ENCODE peak calls at places on chromosomes 5 and 9, in ten cellular contexts. One of them, this sample, is unnamed.

GRCh38 chr5:91151947-91152346 is 231.2 kb downstream of the ARRDC3 start:
- DNase-seq in fibroblast of lung: peak; percentile 89
- DNase-seq in naive B cell: no peak
- DNase-seq in fibroblast of the aortic adventitia: peak; percentile 91
- DNase-seq in neural crest cell: no peak
- DNase-seq in RCC 7860: peak; percentile 54
- DNase-seq in NCI-H2081 treated with DMSO at 0.1 percent for 48 hours: no peak
- DNase-seq in neural progenitor cell: no peak
- DNase-seq in activated naive CD4-positive, alpha-beta T cell treated with anti-CD3 and anti-CD28 coated beads for 36 hours: no peak
- DNase-seq in sigmoid colon: peak; percentile 82
- DNase-seq in this sample: no peak

GRCh38 chr9:100598641-100599145 is 20.8 kb downstream of the CAVIN4 start:
- DNase-seq in fibroblast of the aortic adventitia: peak; percentile 77
- DNase-seq in NCI-H2081 treated with DMSO at 0.1 percent for 48 hours: peak; percentile 63
- DNase-seq in neural crest cell: peak; percentile 82
- DNase-seq in fibroblast of lung: peak; percentile 68
- DNase-seq in activated naive CD4-positive, alpha-beta T cell treated with anti-CD3 and anti-CD28 coated beads for 36 hours: peak; percentile 83
- DNase-seq in neural progenitor cell: peak; percentile 94
- DNase-seq in RCC 7860: peak; percentile 47
- DNase-seq in naive B cell: peak; percentile 63
- DNase-seq in sigmoid colon: peak; percentile 86
- DNase-seq in this sample: peak; percentile 96

GRCh38 chr5:169344629-169345028 is 43.7 kb upstream of the SLIT3 start:
- DNase-seq in naive B cell: no peak
- DNase-seq in neural progenitor cell: no peak
- DNase-seq in RCC 7860: no peak
- DNase-seq in fibroblast of the aortic adventitia: peak; percentile 43
- DNase-seq in fibroblast of lung: peak; percentile 45
- DNase-seq in sigmoid colon: peak; percentile 69
- DNase-seq in NCI-H2081 treated with DMSO at 0.1 percent for 48 hours: no peak
- DNase-seq in activated naive CD4-positive, alpha-beta T cell treated with anti-CD3 and anti-CD28 coated beads for 36 hours: no peak
- DNase-seq in neural crest cell: no peak
- DNase-seq in this sample: no peak

GRCh38 chr5:131609774-131610173 is 25.3 kb downstream of the RAPGEF6 start:
- DNase-seq in activated naive CD4-positive, alpha-beta T cell treated with anti-CD3 and anti-CD28 coated beads for 36 hours: no peak
- DNase-seq in neural crest cell: no peak
- DNase-seq in fibroblast of the aortic adventitia: peak; percentile 68
- DNase-seq in sigmoid colon: no peak
- DNase-seq in naive B cell: no peak
- DNase-seq in NCI-H2081 treated with DMSO at 0.1 percent for 48 hours: no peak
- DNase-seq in neural progenitor cell: no peak
- DNase-seq in fibroblast of lung: peak; percentile 86
- DNase-seq in RCC 7860: peak; percentile 20
- DNase-seq in this sample: no peak

GRCh38 chr5:58357121-58357520 is 102.8 kb downstream of the PLK2 start:
- DNase-seq in sigmoid colon: no peak
- DNase-seq in activated naive CD4-positive, alpha-beta T cell treated with anti-CD3 and anti-CD28 coated beads for 36 hours: no peak
- DNase-seq in naive B cell: no peak
- DNase-seq in neural progenitor cell: no peak
- DNase-seq in fibroblast of lung: no peak
- DNase-seq in RCC 7860: no peak
- DNase-seq in NCI-H2081 treated with DMSO at 0.1 percent for 48 hours: no peak
- DNase-seq in neural crest cell: no peak
- DNase-seq in fibroblast of the aortic adventitia: no peak
- DNase-seq in this sample: no peak

GRCh38 chr5:36680066-36680465 is 73.7 kb downstream of the SLC1A3 start:
- DNase-seq in neural crest cell: no peak
- DNase-seq in RCC 7860: no peak
- DNase-seq in naive B cell: no peak
- DNase-seq in NCI-H2081 treated with DMSO at 0.1 percent for 48 hours: no peak
- DNase-seq in fibroblast of the aortic adventitia: no peak
- DNase-seq in sigmoid colon: peak; percentile 86
- DNase-seq in neural progenitor cell: no peak
- DNase-seq in activated naive CD4-positive, alpha-beta T cell treated with anti-CD3 and anti-CD28 coated beads for 36 hours: no peak
- DNase-seq in fibroblast of lung: no peak
- DNase-seq in this sample: no peak

GRCh38 chr9:109641079-109641659 is 138.8 kb upstream of the PALM2AKAP2 start:
- DNase-seq in naive B cell: no peak
- DNase-seq in RCC 7860: no peak
- DNase-seq in fibroblast of lung: no peak
- DNase-seq in fibroblast of the aortic adventitia: peak; percentile 2
- DNase-seq in NCI-H2081 treated with DMSO at 0.1 percent for 48 hours: no peak
- DNase-seq in neural crest cell: no peak
- DNase-seq in activated naive CD4-positive, alpha-beta T cell treated with anti-CD3 and anti-CD28 coated beads for 36 hours: no peak
- DNase-seq in neural progenitor cell: no peak
- DNase-seq in sigmoid colon: no peak
- DNase-seq in this sample: no peak

GRCh38 chr9:83996126-83996525 is 15.5 kb downstream of the RMI1 start:
- DNase-seq in NCI-H2081 treated with DMSO at 0.1 percent for 48 hours: no peak
- DNase-seq in neural progenitor cell: no peak
- DNase-seq in sigmoid colon: no peak
- DNase-seq in activated naive CD4-positive, alpha-beta T cell treated with anti-CD3 and anti-CD28 coated beads for 36 hours: no peak
- DNase-seq in RCC 7860: no peak
- DNase-seq in fibroblast of the aortic adventitia: no peak
- DNase-seq in fibroblast of lung: no peak
- DNase-seq in naive B cell: no peak
- DNase-seq in neural crest cell: no peak
- DNase-seq in this sample: no peak

GRCh38 chr5:135245521-135246499 is 153.2 kb downstream of the MACROH2A1 start:
- DNase-seq in neural progenitor cell: no peak
- DNase-seq in activated naive CD4-positive, alpha-beta T cell treated with anti-CD3 and anti-CD28 coated beads for 36 hours: no peak
- DNase-seq in sigmoid colon: peak; percentile 60
- DNase-seq in fibroblast of the aortic adventitia: peak; percentile 78
- DNase-seq in fibroblast of lung: peak; percentile 80
- DNase-seq in neural crest cell: no peak
- DNase-seq in RCC 7860: peak; percentile 54
- DNase-seq in NCI-H2081 treated with DMSO at 0.1 percent for 48 hours: no peak
- DNase-seq in naive B cell: no peak
- DNase-seq in this sample: no peak

GRCh38 chr9:86469476-86470087 is 115.4 kb upstream of the TUT7 start:
- DNase-seq in RCC 7860: no peak
- DNase-seq in NCI-H2081 treated with DMSO at 0.1 percent for 48 hours: no peak
- DNase-seq in neural crest cell: no peak
- DNase-seq in sigmoid colon: no peak
- DNase-seq in naive B cell: no peak
- DNase-seq in activated naive CD4-positive, alpha-beta T cell treated with anti-CD3 and anti-CD28 coated beads for 36 hours: no peak
- DNase-seq in neural progenitor cell: no peak
- DNase-seq in fibroblast of lung: peak; percentile 10
- DNase-seq in fibroblast of the aortic adventitia: no peak
- DNase-seq in this sample: no peak

GRCh38 chr9:5629312-5630037 is 568 bp downstream of the RIC1 start:
- DNase-seq in sigmoid colon: peak; percentile 78
- DNase-seq in RCC 7860: no peak
- DNase-seq in fibroblast of lung: peak; percentile 25
- DNase-seq in neural progenitor cell: peak; percentile 66
- DNase-seq in fibroblast of the aortic adventitia: peak; percentile 45
- DNase-seq in activated naive CD4-positive, alpha-beta T cell treated with anti-CD3 and anti-CD28 coated beads for 36 hours: peak; percentile 52
- DNase-seq in NCI-H2081 treated with DMSO at 0.1 percent for 48 hours: no peak
- DNase-seq in neural crest cell: peak; percentile 16
- DNase-seq in naive B cell: no peak
- DNase-seq in this sample: peak; percentile 75

GRCh38 chr9:35882996-35883395 is 12.8 kb upstream of the OR13J1 start:
- DNase-seq in fibroblast of lung: peak; percentile 30
- DNase-seq in neural crest cell: no peak
- DNase-seq in RCC 7860: no peak
- DNase-seq in NCI-H2081 treated with DMSO at 0.1 percent for 48 hours: no peak
- DNase-seq in activated naive CD4-positive, alpha-beta T cell treated with anti-CD3 and anti-CD28 coated beads for 36 hours: no peak
- DNase-seq in fibroblast of the aortic adventitia: peak; percentile 72
- DNase-seq in naive B cell: no peak
- DNase-seq in sigmoid colon: no peak
- DNase-seq in neural progenitor cell: no peak
- DNase-seq in this sample: no peak

GRCh38 chr5:52922384-52922783 is 66.8 kb upstream of the ITGA2 start:
- DNase-seq in neural progenitor cell: peak; percentile 11
- DNase-seq in naive B cell: no peak
- DNase-seq in sigmoid colon: peak; percentile 64
- DNase-seq in neural crest cell: no peak
- DNase-seq in fibroblast of the aortic adventitia: peak; percentile 79
- DNase-seq in RCC 7860: peak; percentile 89
- DNase-seq in NCI-H2081 treated with DMSO at 0.1 percent for 48 hours: no peak
- DNase-seq in fibroblast of lung: peak; percentile 81
- DNase-seq in activated naive CD4-positive, alpha-beta T cell treated with anti-CD3 and anti-CD28 coated beads for 36 hours: no peak
- DNase-seq in this sample: peak; percentile 50

GRCh38 chr5:637581-638450 is 25.7 kb downstream of the CEP72 start:
- DNase-seq in activated naive CD4-positive, alpha-beta T cell treated with anti-CD3 and anti-CD28 coated beads for 36 hours: no peak
- DNase-seq in neural progenitor cell: no peak
- DNase-seq in fibroblast of the aortic adventitia: no peak
- DNase-seq in NCI-H2081 treated with DMSO at 0.1 percent for 48 hours: no peak
- DNase-seq in neural crest cell: no peak
- DNase-seq in sigmoid colon: no peak
- DNase-seq in naive B cell: no peak
- DNase-seq in fibroblast of lung: no peak
- DNase-seq in RCC 7860: no peak
- DNase-seq in this sample: no peak

GRCh38 chr9:134868751-134869553 is 11.7 kb upstream of the FCN2 start:
- DNase-seq in NCI-H2081 treated with DMSO at 0.1 percent for 48 hours: no peak
- DNase-seq in sigmoid colon: no peak
- DNase-seq in neural progenitor cell: no peak
- DNase-seq in activated naive CD4-positive, alpha-beta T cell treated with anti-CD3 and anti-CD28 coated beads for 36 hours: no peak
- DNase-seq in neural crest cell: no peak
- DNase-seq in fibroblast of the aortic adventitia: no peak
- DNase-seq in RCC 7860: no peak
- DNase-seq in fibroblast of lung: no peak
- DNase-seq in naive B cell: no peak
- DNase-seq in this sample: no peak

GRCh38 chr5:63175850-63176249 is 597.2 kb downstream of the LRRC70 start:
- DNase-seq in NCI-H2081 treated with DMSO at 0.1 percent for 48 hours: no peak
- DNase-seq in fibroblast of lung: no peak
- DNase-seq in sigmoid colon: no peak
- DNase-seq in activated naive CD4-positive, alpha-beta T cell treated with anti-CD3 and anti-CD28 coated beads for 36 hours: no peak
- DNase-seq in RCC 7860: no peak
- DNase-seq in naive B cell: no peak
- DNase-seq in neural crest cell: no peak
- DNase-seq in neural progenitor cell: no peak
- DNase-seq in fibroblast of the aortic adventitia: no peak
- DNase-seq in this sample: no peak

GRCh38 chr5:139391570-139392323 is 2.0 kb upstream of the MZB1 start:
- DNase-seq in neural progenitor cell: no peak
- DNase-seq in neural crest cell: no peak
- DNase-seq in fibroblast of the aortic adventitia: no peak
- DNase-seq in sigmoid colon: no peak
- DNase-seq in fibroblast of lung: peak; percentile 33
- DNase-seq in activated naive CD4-positive, alpha-beta T cell treated with anti-CD3 and anti-CD28 coated beads for 36 hours: peak; percentile 52
- DNase-seq in naive B cell: peak; percentile 22
- DNase-seq in RCC 7860: no peak
- DNase-seq in NCI-H2081 treated with DMSO at 0.1 percent for 48 hours: no peak
- DNase-seq in this sample: no peak

GRCh38 chr5:34941936-34942335 is 12.6 kb downstream of the DNAJC21 start:
- DNase-seq in RCC 7860: no peak
- DNase-seq in fibroblast of lung: peak; percentile 31
- DNase-seq in sigmoid colon: no peak
- DNase-seq in NCI-H2081 treated with DMSO at 0.1 percent for 48 hours: no peak
- DNase-seq in neural crest cell: no peak
- DNase-seq in naive B cell: no peak
- DNase-seq in fibroblast of the aortic adventitia: no peak
- DNase-seq in activated naive CD4-positive, alpha-beta T cell treated with anti-CD3 and anti-CD28 coated beads for 36 hours: no peak
- DNase-seq in neural progenitor cell: no peak
- DNase-seq in this sample: no peak

GRCh38 chr5:143055596-143056330 is 285.6 kb downstream of the ARHGAP26 start:
- DNase-seq in activated naive CD4-positive, alpha-beta T cell treated with anti-CD3 and anti-CD28 coated beads for 36 hours: no peak
- DNase-seq in neural crest cell: no peak
- DNase-seq in naive B cell: no peak
- DNase-seq in fibroblast of lung: peak; percentile 66
- DNase-seq in RCC 7860: no peak
- DNase-seq in sigmoid colon: no peak
- DNase-seq in NCI-H2081 treated with DMSO at 0.1 percent for 48 hours: no peak
- DNase-seq in neural progenitor cell: no peak
- DNase-seq in fibroblast of the aortic adventitia: no peak
- DNase-seq in this sample: no peak

GRCh38 chr9:129954868-129955550 is 88.0 kb downstream of the FNBP1 start:
- DNase-seq in naive B cell: no peak
- DNase-seq in neural progenitor cell: no peak
- DNase-seq in activated naive CD4-positive, alpha-beta T cell treated with anti-CD3 and anti-CD28 coated beads for 36 hours: no peak
- DNase-seq in RCC 7860: peak; percentile 42
- DNase-seq in fibroblast of lung: peak; percentile 68
- DNase-seq in sigmoid colon: no peak
- DNase-seq in neural crest cell: no peak
- DNase-seq in NCI-H2081 treated with DMSO at 0.1 percent for 48 hours: no peak
- DNase-seq in fibroblast of the aortic adventitia: peak; percentile 72
- DNase-seq in this sample: no peak

GRCh38 chr9:134661791-134662142 is 20.2 kb downstream of the COL5A1 start:
- DNase-seq in activated naive CD4-positive, alpha-beta T cell treated with anti-CD3 and anti-CD28 coated beads for 36 hours: no peak
- DNase-seq in RCC 7860: no peak
- DNase-seq in sigmoid colon: peak; percentile 93
- DNase-seq in naive B cell: no peak
- DNase-seq in fibroblast of lung: peak; percentile 86
- DNase-seq in neural progenitor cell: no peak
- DNase-seq in neural crest cell: no peak
- DNase-seq in fibroblast of the aortic adventitia: no peak
- DNase-seq in NCI-H2081 treated with DMSO at 0.1 percent for 48 hours: no peak
- DNase-seq in this sample: no peak

GRCh38 chr5:81140942-81141341 is 92.2 kb upstream of the CKMT2 start:
- DNase-seq in naive B cell: no peak
- DNase-seq in RCC 7860: no peak
- DNase-seq in activated naive CD4-positive, alpha-beta T cell treated with anti-CD3 and anti-CD28 coated beads for 36 hours: no peak
- DNase-seq in sigmoid colon: no peak
- DNase-seq in neural crest cell: no peak
- DNase-seq in neural progenitor cell: no peak
- DNase-seq in fibroblast of lung: peak; percentile 72
- DNase-seq in fibroblast of the aortic adventitia: peak; percentile 91
- DNase-seq in NCI-H2081 treated with DMSO at 0.1 percent for 48 hours: no peak
- DNase-seq in this sample: peak; percentile 74

GRCh38 chr9:68775003-68775730 is 70.1 kb downstream of the PIP5K1B start:
- DNase-seq in fibroblast of lung: no peak
- DNase-seq in fibroblast of the aortic adventitia: no peak
- DNase-seq in NCI-H2081 treated with DMSO at 0.1 percent for 48 hours: no peak
- DNase-seq in RCC 7860: no peak
- DNase-seq in sigmoid colon: no peak
- DNase-seq in neural crest cell: no peak
- DNase-seq in naive B cell: no peak
- DNase-seq in neural progenitor cell: no peak
- DNase-seq in activated naive CD4-positive, alpha-beta T cell treated with anti-CD3 and anti-CD28 coated beads for 36 hours: no peak
- DNase-seq in this sample: peak; percentile 19

GRCh38 chr9:136357326-136357725 is 6.2 kb downstream of the DNLZ start:
- DNase-seq in sigmoid colon: no peak
- DNase-seq in activated naive CD4-positive, alpha-beta T cell treated with anti-CD3 and anti-CD28 coated beads for 36 hours: no peak
- DNase-seq in NCI-H2081 treated with DMSO at 0.1 percent for 48 hours: no peak
- DNase-seq in neural crest cell: no peak
- DNase-seq in neural progenitor cell: no peak
- DNase-seq in naive B cell: no peak
- DNase-seq in fibroblast of the aortic adventitia: no peak
- DNase-seq in fibroblast of lung: no peak
- DNase-seq in RCC 7860: no peak
- DNase-seq in this sample: no peak

GRCh38 chr5:9515451-9515850 is 30.4 kb downstream of the SEMA5A start:
- DNase-seq in NCI-H2081 treated with DMSO at 0.1 percent for 48 hours: no peak
- DNase-seq in sigmoid colon: no peak
- DNase-seq in neural crest cell: no peak
- DNase-seq in neural progenitor cell: no peak
- DNase-seq in naive B cell: no peak
- DNase-seq in RCC 7860: no peak
- DNase-seq in fibroblast of the aortic adventitia: no peak
- DNase-seq in fibroblast of lung: no peak
- DNase-seq in activated naive CD4-positive, alpha-beta T cell treated with anti-CD3 and anti-CD28 coated beads for 36 hours: no peak
- DNase-seq in this sample: no peak

GRCh38 chr9:132146575-132146974 is 15.3 kb upstream of the NTNG2 start:
- DNase-seq in sigmoid colon: no peak
- DNase-seq in RCC 7860: no peak
- DNase-seq in neural crest cell: no peak
- DNase-seq in activated naive CD4-positive, alpha-beta T cell treated with anti-CD3 and anti-CD28 coated beads for 36 hours: no peak
- DNase-seq in neural progenitor cell: no peak
- DNase-seq in naive B cell: no peak
- DNase-seq in fibroblast of lung: no peak
- DNase-seq in NCI-H2081 treated with DMSO at 0.1 percent for 48 hours: no peak
- DNase-seq in fibroblast of the aortic adventitia: no peak
- DNase-seq in this sample: no peak

GRCh38 chr9:127949827-127950512 is 12.3 kb upstream of the DPM2 start:
- DNase-seq in fibroblast of lung: no peak
- DNase-seq in sigmoid colon: no peak
- DNase-seq in naive B cell: no peak
- DNase-seq in RCC 7860: no peak
- DNase-seq in neural progenitor cell: no peak
- DNase-seq in fibroblast of the aortic adventitia: no peak
- DNase-seq in neural crest cell: no peak
- DNase-seq in NCI-H2081 treated with DMSO at 0.1 percent for 48 hours: no peak
- DNase-seq in activated naive CD4-positive, alpha-beta T cell treated with anti-CD3 and anti-CD28 coated beads for 36 hours: no peak
- DNase-seq in this sample: no peak

GRCh38 chr9:115672477-115673316 is 480.9 kb upstream of the PAPPA start:
- DNase-seq in neural progenitor cell: no peak
- DNase-seq in fibroblast of lung: peak; percentile 99
- DNase-seq in naive B cell: no peak
- DNase-seq in activated naive CD4-positive, alpha-beta T cell treated with anti-CD3 and anti-CD28 coated beads for 36 hours: no peak
- DNase-seq in fibroblast of the aortic adventitia: peak; percentile 99
- DNase-seq in NCI-H2081 treated with DMSO at 0.1 percent for 48 hours: no peak
- DNase-seq in neural crest cell: no peak
- DNase-seq in RCC 7860: peak; percentile 99
- DNase-seq in sigmoid colon: no peak
- DNase-seq in this sample: peak; percentile 88